ENCODE peak calls at places on chromosomes 6 and 20, in eight cellular contexts. I is HT-29; B is HepG2; O is kidney; U is activated CD4-positive, alpha-beta T cell treated with anti-CD3 and anti-CD28 coated beads, Interleukin-2, amount 10 ng/mL, durations not matched to agents 24 days and 14 days; H is iPS DF 6.9; W is cortex of kidney; Q is fibroblast of mammary gland. T is an unnamed sample.

GRCh38 chr6:81241126-81241525 is 511.4 kb downstream of the TENT5A start:
- DNase-seq in O (no peak), H (no peak), B (no peak), U (no peak), W (no peak), Q (peak; percentile 77), I (no peak), T (no peak)

GRCh38 chr6:112956696-112957525 is 609.8 kb downstream of the RFPL4B start:
- DNase-seq in Q (peak; percentile 97), U (no peak), B (no peak), H (no peak), I (no peak), W (no peak), O (no peak), T (no peak)

GRCh38 chr20:58268936-58269619 is 40.4 kb upstream of the RAB22A start:
- DNase-seq in B (no peak), U (no peak), Q (no peak), O (no peak), H (no peak), W (no peak), I (no peak), T (no peak)

GRCh38 chr20:32539817-32540675 is 45.1 kb downstream of the NOL4L start:
- DNase-seq in Q (no peak), U (peak; percentile 92), I (peak; percentile 52), O (no peak), H (no peak), B (peak; percentile 71), W (no peak), T (no peak)

GRCh38 chr20:56222201-56222600 is 26.3 kb upstream of the MC3R start:
- DNase-seq in B (no peak), H (no peak), O (no peak), U (no peak), Q (peak; percentile 57), W (no peak), I (no peak), T (no peak)

GRCh38 chr6:128005009-128005408 is 104.2 kb upstream of the THEMIS start:
- DNase-seq in O (no peak), B (no peak), I (no peak), W (no peak), U (no peak), Q (peak; percentile 28), H (no peak), T (no peak)

GRCh38 chr6:135353113-135353512 is 144.4 kb downstream of the AHI1 start:
- DNase-seq in O (no peak), W (no peak), B (no peak), I (no peak), U (no peak), Q (no peak), H (no peak), T (no peak)

GRCh38 chr20:47419953-47420352 is 63.5 kb upstream of the ZMYND8 start:
- DNase-seq in U (no peak), Q (no peak), B (no peak), H (no peak), W (no peak), O (no peak), I (no peak), T (no peak)

GRCh38 chr6:53189554-53189953 is 40.9 kb upstream of the GCM1 start:
- DNase-seq in I (no peak), O (no peak), U (no peak), W (no peak), H (no peak), B (no peak), Q (peak; percentile 12), T (no peak)

GRCh38 chr6:166592818-166593217 is 6.3 kb upstream of the RAMACL start:
- DNase-seq in Q (peak; percentile 74), W (no peak), O (no peak), H (no peak), U (no peak), B (no peak), I (no peak), T (no peak)

GRCh38 chr20:16296933-16297332 is 276.3 kb downstream of the KIF16B start:
- DNase-seq in I (no peak), O (no peak), H (no peak), Q (peak; percentile 45), W (no peak), U (no peak), B (no peak), T (no peak)

GRCh38 chr6:85673198-85674139 is 30.8 kb upstream of the SYNCRIP start:
- DNase-seq in Q (peak; percentile 22), I (no peak), W (no peak), B (no peak), H (no peak), U (peak; percentile 43), O (no peak), T (no peak)

GRCh38 chr20:50992733-50993457 is 30.0 kb downstream of the KCNG1 start:
- DNase-seq in O (no peak), Q (peak; percentile 86), I (peak; percentile 93), B (peak; percentile 89), U (peak; percentile 86), W (no peak), H (peak; percentile 95), T (peak; percentile 74)

GRCh38 chr6:15065603-15066002 is 180.3 kb upstream of the JARID2 start:
- DNase-seq in Q (peak; percentile 46), I (peak; percentile 7), W (no peak), H (no peak), O (no peak), U (no peak), B (no peak), T (no peak)

GRCh38 chr6:150409576-150410066 is 40.8 kb downstream of the IYD start:
- DNase-seq in Q (no peak), H (no peak), O (peak; percentile 87), B (no peak), U (no peak), I (peak; percentile 71), W (no peak), T (no peak)

GRCh38 chr6:52020961-52021570 is 66.3 kb downstream of the PKHD1 start:
- DNase-seq in B (peak; percentile 36), Q (peak; percentile 33), I (peak; percentile 64), W (no peak), U (peak; percentile 49), H (no peak), O (no peak), T (no peak)

GRCh38 chr6:88004707-88005106 is 42.9 kb upstream of the SPACA1 start:
- DNase-seq in Q (no peak), I (no peak), H (no peak), O (no peak), B (no peak), W (no peak), U (no peak), T (no peak)

GRCh38 chr6:28719275-28719940 is 193.7 kb downstream of the GPX5 start:
- DNase-seq in W (no peak), Q (peak; percentile 67), U (no peak), H (no peak), I (peak; percentile 14), O (no peak), B (peak; percentile 35), T (peak; percentile 80)

GRCh38 chr20:20085071-20085470 is 32.7 kb downstream of the CFAP61 start:
- DNase-seq in H (no peak), I (no peak), B (no peak), O (no peak), U (peak; percentile 49), W (no peak), Q (peak; percentile 16), T (no peak)

GRCh38 chr6:85126448-85127178 is 323.3 kb upstream of the NT5E start:
- DNase-seq in H (peak; percentile 61), O (peak; percentile 67), W (no peak), B (peak; percentile 52), Q (peak; percentile 57), I (peak; percentile 56), U (peak; percentile 57), T (peak; percentile 85)

GRCh38 chr20:55424968-55425367 is 580.4 kb downstream of the CBLN4 start:
- DNase-seq in W (no peak), O (peak; percentile 62), B (no peak), U (no peak), H (no peak), Q (no peak), I (no peak), T (no peak)

GRCh38 chr20:45953672-45954071 is 18.3 kb downstream of the ZNF335 start:
- DNase-seq in H (no peak), U (no peak), I (no peak), Q (no peak), O (peak; percentile 73), B (no peak), W (no peak), T (no peak)

GRCh38 chr6:113871975-113872374 is 14.8 kb downstream of the MARCKS start:
- DNase-seq in Q (no peak), O (no peak), H (no peak), B (no peak), U (peak; percentile 21), W (no peak), I (no peak), T (no peak)

GRCh38 chr6:119022796-119023195 is 55.7 kb downstream of the FAM184A start:
- DNase-seq in W (no peak), B (no peak), I (no peak), Q (no peak), O (no peak), U (no peak), H (no peak), T (no peak)

T was measured in WTC11.